ENCODE peak calls at places on chromosome 13, in seven cellular contexts. S is progenitor cell of endocrine pancreas, I is left ventricle myocardium inferior, Z is H9, N is AG09309, Q is A673, O is GM10248. T is an unnamed sample.

GRCh38 chr13:98506343-98507059 is 70.4 kb downstream of the STK24 start:
- DNase-seq in Z (no peak), N (no peak), Q (no peak), I (no peak), O (no peak), S (no peak), T (no peak)

GRCh38 chr13:75872970-75873369 is 236.8 kb downstream of the LMO7 start:
- DNase-seq in I (no peak), O (no peak), S (no peak), N (no peak), Q (no peak), Z (no peak), T (no peak)

GRCh38 chr13:104286566-104287290 is 1220.5 kb upstream of the SLC10A2 start:
- DNase-seq in Q (no peak), O (no peak), Z (peak; percentile 37), S (no peak), I (no peak), N (no peak), T (no peak)

GRCh38 chr13:75426421-75426820 is 55.5 kb downstream of the TBC1D4 start:
- DNase-seq in Z (no peak), I (no peak), S (no peak), O (no peak), Q (no peak), N (no peak), T (no peak)

GRCh38 chr13:111472559-111473460 is 152.4 kb downstream of the TEX29 start:
- DNase-seq in Z (peak; percentile 12), N (no peak), O (no peak), Q (no peak), I (no peak), S (no peak), T (no peak)

GRCh38 chr13:73390100-73390499 is 331.3 kb downstream of the KLF5 start:
- DNase-seq in N (no peak), O (no peak), Q (no peak), I (no peak), Z (no peak), S (no peak), T (no peak)

GRCh38 chr13:62697702-62698101 is 1282.1 kb upstream of the PCDH20 start:
- DNase-seq in Z (no peak), S (no peak), O (no peak), I (no peak), Q (no peak), N (no peak), T (no peak)

GRCh38 chr13:111202745-111203144 is 87.6 kb downstream of the ARHGEF7 start:
- DNase-seq in I (no peak), Z (no peak), N (peak; percentile 21), S (no peak), O (peak; percentile 74), Q (peak; percentile 92), T (no peak)

GRCh38 chr13:91052873-91053272 is 294.6 kb upstream of the MIR17HG start:
- DNase-seq in S (no peak), O (no peak), I (no peak), N (no peak), Q (no peak), Z (no peak), T (no peak)

GRCh38 chr13:105971312-105971711 is 564.1 kb downstream of the EFNB2 start:
- DNase-seq in I (no peak), O (no peak), Q (peak; percentile 23), N (no peak), Z (peak; percentile 35), S (no peak), T (no peak)

GRCh38 chr13:75312884-75313520 is 169.0 kb downstream of the TBC1D4 start:
- DNase-seq in Z (no peak), I (no peak), Q (no peak), S (no peak), N (no peak), O (no peak), T (no peak)

GRCh38 chr13:108681986-108682562 is 52.7 kb downstream of the MYO16 start:
- DNase-seq in S (no peak), I (no peak), N (no peak), Q (no peak), O (no peak), Z (no peak), T (no peak)

GRCh38 chr13:82878536-82878935 is 1003.7 kb downstream of the SLITRK1 start:
- DNase-seq in Q (peak; percentile 80), S (no peak), Z (no peak), O (no peak), N (peak; percentile 7), I (no peak), T (no peak)

GRCh38 chr13:75721307-75721706 is 85.2 kb downstream of the LMO7 start:
- DNase-seq in N (no peak), I (no peak), Z (no peak), O (no peak), S (no peak), Q (no peak), T (no peak)

GRCh38 chr13:24183741-24184182 is 23.2 kb downstream of the SPATA13 start:
- DNase-seq in S (no peak), I (no peak), Q (no peak), N (no peak), O (no peak), Z (no peak), T (no peak)

GRCh38 chr13:79448413-79448812 is 32.5 kb upstream of the NDFIP2 start:
- DNase-seq in N (no peak), S (no peak), O (no peak), I (no peak), Q (peak; percentile 41), Z (no peak), T (no peak)

DNA sequence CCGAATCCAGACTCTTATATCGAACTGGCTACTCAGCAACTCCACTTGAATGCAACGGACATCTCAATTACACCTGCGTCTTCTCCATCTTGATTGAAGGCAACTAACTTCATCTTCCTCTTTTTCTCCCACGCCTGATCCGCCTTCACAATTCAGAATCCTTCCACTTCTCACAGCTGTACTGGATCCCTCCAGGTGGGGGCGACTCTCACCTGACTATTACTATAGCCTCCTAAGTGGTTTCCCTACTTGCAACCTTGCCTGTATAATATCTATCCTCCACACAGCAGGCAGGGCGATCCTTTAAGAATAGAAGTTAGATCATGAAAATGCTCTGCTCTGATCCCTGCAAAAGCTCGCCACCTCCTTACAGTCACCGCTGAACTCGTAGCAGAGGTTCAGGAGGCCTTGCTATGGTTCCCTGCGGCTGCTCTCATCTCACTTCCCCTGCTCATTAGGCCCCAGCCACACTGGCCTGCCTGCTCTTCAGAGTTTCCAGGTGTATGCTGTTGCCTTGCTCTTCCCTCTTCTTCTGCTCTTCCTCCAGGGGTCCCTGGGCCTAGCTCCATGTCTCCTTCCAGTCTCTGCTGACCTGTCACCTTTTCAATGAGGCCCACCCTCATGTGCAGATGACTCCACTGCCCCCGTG is 31.9 kb downstream of the RFXAP start:
- DNase-seq in O (no peak), I (no peak), Z (peak; percentile 62), S (no peak), Q (peak; percentile 51), N (no peak), T (peak; percentile 60)
- TF ChIP-seq CTCF in O (no peak), I (peak; percentile 35), Z (peak; percentile 74), S (peak; percentile 40), Q (peak; percentile 57), N (peak; percentile 21), T (peak; percentile 54)

GRCh38 chr13:42494157-42494556 is 79.8 kb upstream of the TNFSF11 start:
- DNase-seq in I (no peak), Q (no peak), N (no peak), O (no peak), Z (no peak), S (no peak), T (no peak)

GRCh38 chr13:42497798-42498197 is 76.2 kb upstream of the TNFSF11 start:
- DNase-seq in S (no peak), N (no peak), O (peak; percentile 54), I (no peak), Q (no peak), Z (no peak), T (no peak)

GRCh38 chr13:42495256-42495655 is 78.7 kb upstream of the TNFSF11 start:
- DNase-seq in O (no peak), I (no peak), Q (no peak), S (no peak), Z (no peak), N (no peak), T (no peak)

GRCh38 chr13:42495751-42496150 is 78.2 kb upstream of the TNFSF11 start:
- DNase-seq in S (no peak), O (no peak), I (no peak), Z (no peak), Q (no peak), N (no peak), T (no peak)

DNA sequence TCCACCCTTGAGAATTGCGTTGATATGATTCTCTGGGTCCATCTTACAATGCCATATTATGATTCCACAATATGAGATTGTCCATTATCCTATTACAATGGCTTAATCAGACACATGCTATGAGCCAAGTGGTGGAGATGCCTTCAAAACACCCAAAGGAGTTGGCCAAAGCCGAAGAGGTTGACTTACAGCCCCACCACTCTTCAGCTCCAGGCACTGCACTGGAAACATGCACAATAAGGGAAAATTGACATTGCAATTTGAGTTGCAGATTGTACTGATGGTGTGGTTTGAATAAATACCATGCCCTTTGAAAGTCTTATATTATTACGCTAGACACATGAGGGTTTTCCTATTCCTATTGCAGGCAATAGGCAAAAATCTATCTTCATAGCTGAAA is 75.4 kb upstream of the TNFSF11 start:
- DNase-seq in Q (no peak), S (no peak), I (no peak), Z (no peak), O (no peak), N (no peak), T (no peak)
- TF ChIP-seq CTCF in Q (peak; percentile 29), S (no peak), I (no peak), Z (peak; percentile 33), O (no peak), N (no peak), T (no peak)

DNA sequence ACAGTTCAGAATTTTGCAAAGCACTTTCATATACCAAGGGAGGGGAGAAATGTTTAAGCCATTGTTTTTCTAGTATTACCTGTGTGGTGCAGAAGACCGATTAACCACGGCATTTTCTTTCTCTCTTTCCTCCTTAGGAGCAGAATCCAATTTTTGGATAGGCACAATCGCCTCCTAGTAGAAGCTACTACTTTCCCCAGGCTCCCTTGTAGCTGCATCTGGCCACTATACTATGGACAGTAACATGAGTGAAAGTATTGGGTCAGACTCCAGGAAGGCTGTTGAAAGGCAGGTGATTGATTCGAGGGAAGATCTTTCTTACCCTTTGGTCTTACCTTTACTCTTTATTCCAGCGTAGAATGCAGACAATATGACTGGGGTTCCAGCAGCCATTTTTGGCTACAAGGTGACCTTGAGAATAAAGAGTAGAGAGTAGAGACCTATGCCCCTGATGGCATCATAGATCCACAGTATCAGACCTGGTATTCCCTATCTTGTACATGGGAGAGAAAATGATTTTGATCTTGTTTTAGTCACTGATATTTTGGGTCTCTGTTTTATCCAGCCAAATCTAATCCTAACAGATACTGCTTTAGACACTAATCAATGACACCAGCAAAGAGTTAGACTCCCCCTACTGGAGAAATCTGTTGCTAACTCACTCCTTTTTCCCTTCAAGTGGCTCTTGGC is 77.0 kb downstream of the LRRC63 start:
- DNase-seq in I (no peak), O (peak; percentile 59), S (no peak), N (no peak), Q (peak; percentile 84), Z (no peak), T (no peak)
- TF ChIP-seq CTCF in I (peak; percentile 42), O (peak; percentile 74), S (peak; percentile 80), N (peak; percentile 76), Q (peak; percentile 89), Z (peak; percentile 86), T (peak; percentile 78)

DNA sequence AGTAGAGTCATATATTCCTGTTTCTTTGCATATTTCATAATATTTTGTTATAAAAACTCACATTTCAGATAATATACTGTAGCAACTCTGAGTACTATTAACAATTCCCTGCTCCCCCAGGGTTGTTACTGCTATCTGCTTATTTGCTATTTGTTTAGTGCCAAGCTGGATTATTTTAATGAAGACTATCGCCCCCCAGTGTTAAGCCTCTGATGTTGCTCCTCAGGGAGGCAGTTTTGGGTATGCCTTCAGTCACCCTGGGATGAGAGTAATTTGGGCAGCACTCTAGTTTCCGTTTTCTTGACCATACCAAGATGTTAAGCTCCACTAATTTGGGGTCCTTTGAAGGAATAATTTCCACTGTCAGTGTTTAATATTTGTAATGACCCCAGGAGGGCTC is 46.0 kb downstream of the MICU2 start:
- DNase-seq in Z (peak; percentile 40), N (no peak), Q (peak; percentile 71), O (no peak), S (no peak), I (no peak), T (no peak)
- TF ChIP-seq CTCF in Z (peak; percentile 68), N (peak; percentile 58), Q (peak; percentile 75), O (peak; percentile 10), S (peak; percentile 41), I (peak; percentile 59), T (no peak)

T was measured in glutamatergic neuron.